ENCODE peak calls at places on chromosomes 5 and 9, in eight cellular contexts. U, O, Y, Q, V, G, W and F are unnamed samples.

GRCh38 chr5:17879276-17879675 is 245.0 kb downstream of the TAF11L14 start:
- DNase-seq in U (no peak), O (no peak), Y (peak), Q (no peak), V (no peak), G (no peak), W (no peak), F (no peak)

GRCh38 chr5:150394912-150395689 is 17.6 kb downstream of the CD74 start:
- DNase-seq in U (no peak), O (no peak), Y (no peak), Q (no peak), V (no peak), G (no peak), W (no peak), F (no peak)

GRCh38 chr5:132566657-132567056 is 9.9 kb downstream of the RAD50 start:
- DNase-seq in U (no peak), O (no peak), Y (peak), Q (no peak), V (no peak), G (no peak), W (no peak), F (no peak)

GRCh38 chr5:88407341-88407740 is 138.7 kb upstream of the TMEM161B start:
- DNase-seq in U (no peak), O (no peak), Y (no peak), Q (no peak), V (no peak), G (no peak), W (no peak), F (no peak)

GRCh38 chr5:55897905-55898304 is 46.7 kb downstream of the IL31RA start:
- DNase-seq in U (peak), O (peak), Y (no peak), Q (peak), V (no peak), G (no peak), W (peak), F (peak)

GRCh38 chr5:53425598-53426516 is 54.6 kb upstream of the FST start:
- DNase-seq in U (no peak), O (peak), Y (peak), Q (no peak), V (no peak), G (no peak), W (no peak), F (no peak)

GRCh38 chr5:74648835-74649286 is 8.3 kb upstream of the ENC1 start:
- DNase-seq in U (peak), O (peak), Y (peak), Q (no peak), V (no peak), G (no peak), W (peak), F (peak)

GRCh38 chr5:179612577-179613459 is 10.7 kb downstream of the HNRNPH1 start:
- DNase-seq in U (no peak), O (no peak), Y (no peak), Q (no peak), V (no peak), G (no peak), W (no peak), F (no peak)

GRCh38 chr5:88880196-88880595 is 2.8 kb downstream of the MEF2C start:
- DNase-seq in U (no peak), O (no peak), Y (no peak), Q (no peak), V (no peak), G (no peak), W (no peak), F (no peak)

GRCh38 chr9:97900103-97900737 is 22.1 kb downstream of the TRMO start:
- DNase-seq in U (peak), O (peak), Y (peak), Q (no peak), V (no peak), G (no peak), W (peak), F (no peak)

GRCh38 chr5:98933446-98934072 is 4.8 kb upstream of the CHD1 start:
- DNase-seq in U (no peak), O (no peak), Y (no peak), Q (no peak), V (no peak), G (no peak), W (no peak), F (no peak)

GRCh38 chr9:122394265-122395242 is 23.7 kb downstream of the PTGS1 start:
- DNase-seq in U (peak), O (peak), Y (peak), Q (peak), V (peak), G (no peak), W (peak), F (peak)

GRCh38 chr9:94892675-94893074 is 166.2 kb downstream of the AOPEP start:
- DNase-seq in U (no peak), O (no peak), Y (no peak), Q (no peak), V (no peak), G (no peak), W (no peak), F (peak)
- H3K4me3 ChIP-seq in U (no peak), O (no peak), Y (no peak), Q (no peak), V (no peak), G (no peak), W (no peak), F (no peak)

GRCh38 chr9:125255781-125256391 is 5.7 kb upstream of the GAPVD1 start:
- DNase-seq in U (no peak), O (no peak), Y (peak), Q (no peak), V (no peak), G (no peak), W (peak), F (peak)
- TF ChIP-seq CTCF in U (peak), O (peak), Y (no peak), Q (peak), V (peak), G (no peak), W (peak), F (peak)

DNA sequence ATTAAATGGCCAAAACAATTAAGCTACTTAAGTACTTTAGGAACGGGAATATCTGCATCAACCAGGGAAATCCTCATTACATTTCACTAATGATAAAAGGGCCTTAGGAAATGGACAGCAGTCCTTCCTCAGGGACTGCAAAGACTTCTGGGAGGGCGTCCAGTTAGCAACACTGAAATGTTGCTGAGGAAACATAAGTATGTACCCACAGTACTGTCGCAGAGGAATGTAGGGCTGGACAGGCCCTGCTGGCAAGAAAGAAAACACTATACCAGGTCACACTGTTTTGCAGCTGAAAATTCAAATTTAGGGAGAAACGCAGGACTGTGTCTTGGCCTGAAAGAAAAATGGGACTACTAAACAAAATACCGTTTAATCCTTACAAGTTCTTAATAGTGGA is 1.3 kb downstream of the C5orf15 start:
- DNase-seq in U (no peak), O (no peak), Y (no peak), Q (no peak), V (no peak), G (no peak), W (no peak), F (no peak)
- H3K4me3 ChIP-seq in U (no peak), O (peak), Y (peak), Q (peak), V (no peak), G (no peak), W (peak), F (peak)

GRCh38 chr9:99190597-99191283 is 31.0 kb downstream of the ALG2 start:
- DNase-seq in U (no peak), O (no peak), Y (no peak), Q (no peak), V (no peak), G (no peak), W (no peak), F (no peak)

GRCh38 chr9:99192786-99193465 is 28.8 kb downstream of the ALG2 start:
- DNase-seq in U (peak), O (peak), Y (peak), Q (no peak), V (no peak), G (no peak), W (peak), F (peak)

GRCh38 chr9:99197124-99197630 is 24.6 kb downstream of the ALG2 start:
- DNase-seq in U (no peak), O (no peak), Y (no peak), Q (no peak), V (no peak), G (no peak), W (no peak), F (no peak)

GRCh38 chr9:99189887-99190596 is 31.7 kb downstream of the ALG2 start:
- DNase-seq in U (peak), O (no peak), Y (no peak), Q (no peak), V (no peak), G (no peak), W (peak), F (no peak)

DNA sequence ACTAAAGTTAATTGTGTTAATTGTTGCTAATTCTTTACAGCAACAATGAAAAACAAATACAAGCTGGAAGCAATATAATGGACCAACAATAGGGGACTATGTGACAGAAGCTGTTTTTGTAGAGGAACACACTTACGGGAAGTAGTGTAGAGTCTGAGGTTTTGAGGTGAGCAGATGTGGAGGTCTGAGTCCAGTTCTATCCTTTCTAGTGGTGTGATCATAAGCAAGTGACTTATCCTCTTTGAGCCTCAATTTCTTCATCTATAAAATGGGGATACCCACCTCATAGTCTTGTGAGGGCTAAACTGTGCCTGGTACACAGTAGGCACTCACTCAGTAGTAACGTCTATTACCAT is 28.3 kb downstream of the ALG2 start:
- DNase-seq in U (no peak), O (no peak), Y (no peak), Q (no peak), V (no peak), G (no peak), W (no peak), F (no peak)
- TF ChIP-seq CTCF in U (no peak), O (no peak), Y (no peak), Q (no peak), V (no peak), G (no peak), W (no peak), F (no peak)

GRCh38 chr5:122076023-122076422 is 2.0 kb downstream of the LOX start:
- DNase-seq in U (no peak), O (no peak), Y (no peak), Q (no peak), V (no peak), G (no peak), W (peak), F (peak)
- H3K4me3 ChIP-seq in U (peak), O (peak), Y (no peak), Q (peak), V (no peak), G (no peak), W (peak), F (peak)

DNA sequence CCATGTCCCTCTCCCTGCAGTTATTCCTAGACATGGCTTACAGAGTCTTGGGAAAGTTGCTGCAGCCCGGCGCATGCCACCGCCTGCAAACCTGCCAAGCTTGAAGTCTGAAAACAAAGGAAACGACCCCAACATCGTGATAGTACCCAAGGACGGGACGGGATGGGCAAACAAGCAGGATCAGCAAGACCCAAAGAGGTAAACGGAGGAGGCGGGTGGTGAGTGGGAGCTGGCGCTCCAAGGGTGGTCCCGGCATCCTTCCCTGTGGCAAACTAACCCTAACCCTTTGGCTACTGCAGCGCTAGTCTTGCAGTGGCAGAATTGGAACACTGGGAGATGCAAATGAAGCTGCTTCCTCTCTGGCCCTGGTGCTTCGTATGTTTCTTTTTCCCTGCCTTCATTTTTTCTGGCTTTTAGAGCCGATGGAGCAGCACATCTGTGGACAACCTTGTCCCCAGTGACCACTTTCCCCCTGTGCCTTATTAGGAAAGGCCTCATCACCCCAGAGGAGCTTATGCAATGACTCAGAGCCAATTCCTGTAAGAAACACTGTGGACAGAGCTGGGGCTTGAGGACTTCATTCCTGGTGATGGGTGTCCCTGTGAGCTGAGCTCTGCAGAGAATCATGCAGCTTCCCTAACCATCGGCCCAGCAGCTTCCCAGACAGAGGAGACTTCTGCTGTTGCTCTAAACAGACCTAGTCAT is 38.9 kb downstream of the PRRC2B start:
- DNase-seq in U (peak), O (peak), Y (no peak), Q (no peak), V (no peak), G (no peak), W (peak), F (peak)
- TF ChIP-seq CTCF in U (no peak), O (no peak), Y (no peak), Q (no peak), V (no peak), G (no peak), W (peak), F (no peak)

GRCh38 chr9:131733601-131734061 is 6.2 kb downstream of the RAPGEF1 start:
- DNase-seq in U (peak), O (peak), Y (peak), Q (peak), V (no peak), G (peak), W (peak), F (peak)

GRCh38 chr9:131732636-131733340 is 7.1 kb downstream of the RAPGEF1 start:
- DNase-seq in U (no peak), O (no peak), Y (no peak), Q (no peak), V (no peak), G (no peak), W (no peak), F (no peak)

GRCh38 chr9:131735238-131736181 is 4.4 kb downstream of the RAPGEF1 start:
- DNase-seq in U (no peak), O (peak), Y (peak), Q (no peak), V (no peak), G (peak), W (no peak), F (no peak)

GRCh38 chr9:131734781-131735180 is 5.1 kb downstream of the RAPGEF1 start:
- DNase-seq in U (no peak), O (no peak), Y (no peak), Q (no peak), V (no peak), G (no peak), W (no peak), F (no peak)

DNA sequence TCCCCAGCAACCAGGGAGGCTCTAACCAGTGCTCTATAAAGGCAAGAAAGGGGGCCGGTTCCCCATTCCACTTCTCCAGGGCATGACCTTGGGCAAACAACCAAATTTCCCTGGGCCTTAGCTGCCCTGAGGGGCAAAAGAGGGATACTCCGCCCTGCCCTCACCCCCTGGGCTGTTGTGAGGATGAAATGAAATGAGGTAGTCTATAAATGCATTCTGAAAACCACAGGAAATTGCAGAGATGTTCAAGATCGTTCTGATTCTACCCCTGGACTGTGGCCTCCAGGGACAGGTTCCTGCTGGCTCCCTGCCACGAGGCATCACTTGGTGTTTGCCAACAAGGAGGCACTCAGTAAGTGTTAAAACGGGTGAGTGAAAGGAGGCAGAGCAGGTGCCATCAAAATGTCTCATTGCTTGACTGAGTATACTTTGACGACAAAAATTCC is 5.7 kb downstream of the RAPGEF1 start:
- DNase-seq in U (no peak), O (no peak), Y (peak), Q (peak), V (peak), G (peak), W (no peak), F (no peak)
- H3K4me3 ChIP-seq in U (no peak), O (no peak), Y (peak), Q (no peak), V (no peak), G (no peak), W (no peak), F (no peak)

DNA sequence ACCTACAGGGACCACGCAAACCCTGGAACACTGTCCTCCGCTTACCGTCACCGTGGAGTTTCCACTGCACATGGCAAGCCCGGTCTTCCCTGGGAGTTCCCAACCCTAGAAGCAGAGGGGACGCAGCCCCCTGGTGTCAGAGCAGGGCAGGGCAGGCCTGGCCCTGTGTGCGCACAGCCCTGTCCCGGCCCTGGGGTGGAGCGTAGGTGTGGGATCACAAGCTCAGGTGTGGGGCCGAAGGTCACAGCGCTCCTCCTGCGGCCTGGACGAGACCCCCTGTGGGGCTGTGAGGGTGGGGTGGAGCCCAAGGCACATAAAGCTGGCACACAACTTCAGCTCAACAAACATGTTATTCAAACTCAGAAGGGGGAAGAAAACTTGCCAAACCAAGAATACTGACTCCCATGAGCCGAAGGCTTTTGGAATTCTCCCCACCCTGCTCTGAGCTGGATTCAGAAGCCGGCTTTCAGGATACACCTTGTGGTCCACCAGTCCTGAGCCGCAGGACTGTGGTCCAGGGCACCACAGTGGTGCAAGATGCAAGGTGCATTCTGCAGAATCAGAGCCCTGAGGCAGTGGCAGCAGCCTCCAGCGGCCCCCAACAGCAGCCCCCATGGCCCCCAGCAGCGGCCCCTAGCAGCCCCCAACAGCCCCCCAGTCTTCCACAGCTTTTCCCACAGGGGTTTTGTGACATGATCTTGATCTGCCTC is 11.8 kb upstream of the EXOC3 start:
- DNase-seq in U (peak), O (peak), Y (peak), Q (peak), V (no peak), G (peak), W (peak), F (peak)
- TF ChIP-seq CTCF in U (peak), O (peak), Y (peak), Q (peak), V (peak), G (peak), W (peak), F (peak)

DNA sequence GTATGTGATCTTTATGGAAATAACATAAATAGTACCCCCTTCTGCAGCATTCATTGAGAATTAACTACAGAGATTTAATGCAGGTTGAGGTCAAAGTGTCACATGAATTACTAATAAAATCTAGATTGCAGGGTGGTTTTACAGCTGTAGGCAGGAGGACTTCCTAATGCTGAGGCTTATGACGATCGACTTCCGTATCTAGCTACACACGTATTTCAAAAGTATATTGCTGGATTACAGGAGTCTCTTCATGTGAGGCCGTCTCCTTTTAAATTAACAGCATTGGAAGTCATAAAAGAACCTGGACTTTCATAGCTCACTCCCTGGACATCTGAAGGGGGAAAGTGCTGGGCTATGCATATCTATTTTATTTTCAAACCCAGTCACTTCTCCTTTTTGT is 180.9 kb downstream of the OSTF1 start:
- DNase-seq in U (no peak), O (no peak), Y (no peak), Q (no peak), V (no peak), G (no peak), W (no peak), F (no peak)
- H3K4me3 ChIP-seq in U (no peak), O (no peak), Y (no peak), Q (no peak), V (no peak), G (no peak), W (no peak), F (no peak)

GRCh38 chr5:109688999-109689739 is 558 bp upstream of the MAN2A1 start:
- DNase-seq in U (peak), O (peak), Y (peak), Q (peak), V (peak), G (peak), W (peak), F (peak)
- TF ChIP-seq CTCF in U (peak), O (no peak), Y (no peak), Q (peak), V (no peak), G (no peak), W (peak), F (no peak)